ENCODE peak calls at places on chromosomes 12 and 14, in five cellular contexts. One of them, this sample, is unnamed.

GRCh38 chr14:62280366-62280765 is 518.1 kb downstream of the SNAPC1 start:
- DNase-seq in AG10803: no peak
- DNase-seq in GM06990: no peak
- DNase-seq in sigmoid colon: no peak
- DNase-seq in GM12865: no peak
- DNase-seq in this sample: no peak

GRCh38 chr14:92647499-92648279 is 100.7 kb downstream of the LGMN start:
- DNase-seq in AG10803: peak
- DNase-seq in GM12865: no peak
- DNase-seq in sigmoid colon: no peak
- DNase-seq in GM06990: no peak
- DNase-seq in this sample: no peak

GRCh38 chr14:21894003-21894897 is 220.6 kb upstream of the OR4E1 start:
- DNase-seq in sigmoid colon: no peak
- DNase-seq in GM12865: peak
- DNase-seq in GM06990: no peak
- DNase-seq in AG10803: no peak
- DNase-seq in this sample: no peak

GRCh38 chr12:128228581-128228980 is 38.4 kb upstream of the TMEM132C start:
- DNase-seq in sigmoid colon: no peak
- DNase-seq in GM12865: no peak
- DNase-seq in GM06990: no peak
- DNase-seq in AG10803: no peak
- DNase-seq in this sample: no peak

GRCh38 chr14:92931681-92932447 is 8.9 kb downstream of the CHGA start:
- DNase-seq in AG10803: no peak
- DNase-seq in sigmoid colon: no peak
- DNase-seq in GM06990: no peak
- DNase-seq in GM12865: no peak
- DNase-seq in this sample: no peak

GRCh38 chr12:110590806-110591326 is 7.7 kb upstream of the PPTC7 start:
- DNase-seq in AG10803: peak
- DNase-seq in sigmoid colon: no peak
- DNase-seq in GM12865: peak
- DNase-seq in GM06990: peak
- DNase-seq in this sample: peak

GRCh38 chr12:30822385-30823139 is 67.8 kb upstream of the CAPRIN2 start:
- DNase-seq in GM12865: peak
- DNase-seq in AG10803: peak
- DNase-seq in sigmoid colon: peak
- DNase-seq in GM06990: peak
- DNase-seq in this sample: no peak

GRCh38 chr14:71933026-71933587 is 878 bp downstream of the RGS6 start:
- DNase-seq in GM06990: peak
- DNase-seq in AG10803: no peak
- DNase-seq in sigmoid colon: no peak
- DNase-seq in GM12865: peak
- DNase-seq in this sample: no peak

GRCh38 chr12:119181202-119181601 is 2.5 kb downstream of the HSPB8 start:
- DNase-seq in GM12865: no peak
- DNase-seq in sigmoid colon: no peak
- DNase-seq in AG10803: no peak
- DNase-seq in GM06990: no peak
- DNase-seq in this sample: no peak
- H3K4me3 ChIP-seq in GM12865: no peak
- H3K4me3 ChIP-seq in sigmoid colon: peak
- H3K4me3 ChIP-seq in AG10803: peak
- H3K4me3 ChIP-seq in GM06990: no peak
- H3K4me3 ChIP-seq in this sample: no peak

GRCh38 chr12:105754313-105754712 is 384.4 kb downstream of the NUAK1 start:
- DNase-seq in sigmoid colon: no peak
- DNase-seq in GM12865: no peak
- DNase-seq in AG10803: no peak
- DNase-seq in GM06990: no peak
- DNase-seq in this sample: no peak
- TF ChIP-seq CTCF in sigmoid colon: no peak
- TF ChIP-seq CTCF in GM12865: no peak
- TF ChIP-seq CTCF in AG10803: no peak
- TF ChIP-seq CTCF in GM06990: no peak
- TF ChIP-seq CTCF in this sample: no peak

DNA sequence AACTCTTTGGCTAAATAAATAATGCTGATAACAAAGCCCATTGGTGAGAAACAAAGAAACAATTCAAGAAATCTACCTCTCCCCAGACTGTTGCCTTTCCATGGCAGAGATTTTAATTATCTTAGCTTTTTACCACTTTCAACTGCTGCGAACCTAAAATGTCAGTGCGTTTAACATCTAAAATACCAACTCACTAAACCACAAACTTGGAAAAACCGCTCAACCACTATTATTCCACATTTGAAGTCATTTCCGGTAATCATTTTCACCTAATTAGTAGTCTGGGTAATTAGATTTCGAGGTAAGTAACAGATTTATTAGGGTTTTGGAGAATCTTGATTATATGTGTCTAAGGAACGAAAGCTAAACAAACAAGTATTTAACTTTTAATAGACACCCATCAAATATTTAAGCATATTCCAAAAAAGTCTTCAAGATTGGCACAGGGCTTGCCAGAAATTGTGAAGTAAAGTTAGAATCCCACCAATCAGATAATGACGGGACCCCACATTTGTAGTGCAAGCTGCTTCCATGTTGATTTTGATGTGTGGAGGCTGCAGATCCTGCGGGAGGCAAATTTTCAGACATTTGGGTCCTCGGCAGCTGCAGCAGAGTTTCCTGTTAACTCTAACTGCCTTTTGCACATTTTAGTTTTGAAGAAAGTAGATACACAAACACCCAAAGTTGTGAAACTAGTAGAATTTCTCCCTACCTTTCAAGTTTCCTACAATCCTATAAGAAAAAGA is 4.1 kb downstream of the OTX2 start:
- DNase-seq in sigmoid colon: no peak
- DNase-seq in AG10803: no peak
- DNase-seq in GM12865: no peak
- DNase-seq in GM06990: no peak
- DNase-seq in this sample: no peak
- H3K4me3 ChIP-seq in sigmoid colon: no peak
- H3K4me3 ChIP-seq in AG10803: no peak
- H3K4me3 ChIP-seq in GM12865: no peak
- H3K4me3 ChIP-seq in GM06990: no peak
- H3K4me3 ChIP-seq in this sample: no peak

GRCh38 chr12:102848832-102849231 is 68.2 kb downstream of the PAH start:
- DNase-seq in sigmoid colon: no peak
- DNase-seq in GM06990: no peak
- DNase-seq in AG10803: no peak
- DNase-seq in GM12865: no peak
- DNase-seq in this sample: no peak
- TF ChIP-seq CTCF in sigmoid colon: no peak
- TF ChIP-seq CTCF in GM06990: peak
- TF ChIP-seq CTCF in AG10803: no peak
- TF ChIP-seq CTCF in GM12865: peak
- TF ChIP-seq CTCF in this sample: no peak

GRCh38 chr12:120197542-120197887 is 3.0 kb upstream of the GCN1 start:
- DNase-seq in GM12865: no peak
- DNase-seq in GM06990: no peak
- DNase-seq in sigmoid colon: no peak
- DNase-seq in AG10803: no peak
- DNase-seq in this sample: no peak
- H3K4me3 ChIP-seq in GM12865: peak
- H3K4me3 ChIP-seq in GM06990: peak
- H3K4me3 ChIP-seq in sigmoid colon: no peak
- H3K4me3 ChIP-seq in AG10803: no peak
- H3K4me3 ChIP-seq in this sample: no peak

DNA sequence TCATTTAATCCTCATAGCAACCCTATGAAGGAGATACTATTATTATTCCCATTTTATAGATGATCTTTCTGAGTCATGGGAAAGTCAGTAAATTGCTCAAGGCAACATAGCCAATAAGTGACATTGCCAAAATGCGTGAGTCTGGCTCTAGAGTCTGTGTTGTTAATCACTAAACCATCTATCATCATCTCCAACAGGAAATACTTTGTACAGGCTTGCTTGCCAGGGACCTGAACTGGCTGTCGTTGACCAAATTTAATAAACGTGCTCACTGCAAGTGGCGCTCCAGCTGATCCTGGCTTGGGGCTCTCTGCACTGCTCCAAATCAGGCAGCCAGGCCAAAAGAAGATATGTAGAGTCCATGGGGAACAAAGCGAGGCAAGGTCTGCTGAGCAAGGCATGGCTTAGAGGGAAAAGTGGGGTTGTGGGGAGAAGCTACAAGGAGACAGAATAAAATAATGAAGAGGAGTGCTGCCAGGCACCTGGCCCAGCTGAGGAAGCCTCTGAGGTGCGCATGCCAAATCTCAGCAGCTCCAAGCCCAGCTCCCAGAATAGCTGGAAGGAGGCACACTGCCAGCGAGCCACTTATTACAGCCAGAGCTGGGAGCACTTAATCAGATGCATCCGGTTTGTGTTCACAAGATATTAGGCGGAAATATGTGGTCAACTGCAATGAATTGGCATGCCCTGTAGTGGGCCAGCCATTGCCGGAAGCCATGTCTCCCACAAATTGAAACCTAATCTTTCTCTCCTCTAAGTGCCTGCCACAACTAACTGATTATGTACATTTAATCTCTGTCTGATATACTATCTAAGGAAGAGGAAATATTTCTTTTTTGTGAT is 43.3 kb upstream of the PTPRO start:
- DNase-seq in AG10803: peak
- DNase-seq in GM12865: peak
- DNase-seq in GM06990: no peak
- DNase-seq in sigmoid colon: peak
- DNase-seq in this sample: peak
- TF ChIP-seq CTCF in AG10803: no peak
- TF ChIP-seq CTCF in GM12865: no peak
- TF ChIP-seq CTCF in GM06990: no peak
- TF ChIP-seq CTCF in sigmoid colon: no peak
- TF ChIP-seq CTCF in this sample: peak

DNA sequence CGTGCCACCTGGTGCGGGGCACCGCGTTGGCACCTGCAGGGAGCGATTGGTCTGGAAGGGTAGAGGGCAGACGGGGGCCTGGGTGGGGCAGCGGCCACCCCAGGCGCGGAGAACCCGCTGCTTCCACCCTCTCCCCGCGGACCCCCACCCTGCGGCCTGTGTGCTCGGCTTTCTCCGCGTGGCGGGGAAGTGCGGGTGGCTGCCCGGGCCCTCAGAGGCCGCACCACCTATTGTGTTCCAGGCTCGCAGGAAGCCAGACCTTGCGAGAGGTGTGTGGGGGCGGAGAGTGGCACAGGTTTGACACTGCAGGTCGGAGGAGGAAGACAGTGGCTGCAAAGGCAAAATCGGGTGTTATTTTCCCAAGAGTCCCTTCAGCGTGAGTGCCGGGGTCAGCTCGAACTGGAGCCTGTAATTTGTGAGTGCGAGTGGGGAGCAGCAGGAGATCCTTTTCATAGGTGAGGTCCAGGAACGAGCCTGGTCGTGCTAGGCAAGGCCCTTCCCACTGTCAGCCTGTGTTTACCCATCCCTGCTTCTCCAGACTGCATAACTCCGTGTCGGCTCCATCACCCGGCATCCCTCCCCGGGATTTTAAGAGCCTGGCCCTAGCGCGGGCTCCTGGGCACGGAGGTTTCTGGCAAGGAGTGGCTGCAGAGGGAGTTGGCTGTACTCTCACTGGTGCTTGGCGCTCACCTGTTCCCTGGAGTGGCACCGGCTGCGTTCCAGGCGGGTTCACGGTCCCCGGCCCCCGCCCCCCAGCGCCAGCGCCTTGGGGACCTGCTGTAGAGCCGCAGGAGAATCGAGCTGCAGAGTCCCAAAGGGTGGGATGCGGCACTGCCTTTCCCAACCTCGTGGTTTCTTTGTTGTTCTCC is 930 bp downstream of the TBC1D30 start:
- DNase-seq in GM06990: peak
- DNase-seq in GM12865: peak
- DNase-seq in sigmoid colon: no peak
- DNase-seq in AG10803: no peak
- DNase-seq in this sample: no peak
- H3K4me3 ChIP-seq in GM06990: peak
- H3K4me3 ChIP-seq in GM12865: peak
- H3K4me3 ChIP-seq in sigmoid colon: peak
- H3K4me3 ChIP-seq in AG10803: no peak
- H3K4me3 ChIP-seq in this sample: no peak

DNA sequence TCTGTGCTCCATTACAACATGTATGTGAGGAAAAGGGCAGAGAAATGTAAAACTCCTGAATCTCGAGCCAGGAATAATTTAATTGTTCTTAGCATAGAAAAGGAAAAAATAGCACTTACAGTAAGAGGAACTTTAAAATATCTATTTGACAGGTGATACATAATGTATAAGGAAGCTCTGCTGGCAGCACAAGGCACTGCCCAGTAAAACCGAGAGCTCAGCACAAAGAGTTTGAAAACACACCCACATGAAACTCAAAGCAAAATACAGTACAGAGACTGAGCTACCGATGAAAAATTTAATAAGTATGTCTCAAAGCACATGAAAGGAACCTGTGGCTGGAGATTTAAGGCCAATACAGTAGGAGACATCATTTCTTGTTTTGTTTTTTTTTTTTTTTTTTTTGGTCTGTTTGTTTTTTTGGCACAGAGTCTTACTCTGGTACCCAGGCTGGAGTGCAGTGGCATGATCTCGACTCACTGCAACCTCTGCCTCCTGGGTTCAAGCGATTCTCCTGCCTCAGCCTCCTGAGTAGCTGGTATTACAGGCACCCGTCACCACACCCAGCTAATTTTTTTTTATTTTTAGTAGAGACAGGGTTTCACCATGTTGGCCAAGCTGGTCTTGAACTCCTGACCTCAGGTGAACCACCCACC is 19.2 kb downstream of the CLIP1 start:
- DNase-seq in sigmoid colon: no peak
- DNase-seq in GM06990: no peak
- DNase-seq in GM12865: peak
- DNase-seq in AG10803: no peak
- DNase-seq in this sample: no peak
- TF ChIP-seq CTCF in sigmoid colon: no peak
- TF ChIP-seq CTCF in GM06990: no peak
- TF ChIP-seq CTCF in GM12865: no peak
- TF ChIP-seq CTCF in AG10803: no peak
- TF ChIP-seq CTCF in this sample: no peak

DNA sequence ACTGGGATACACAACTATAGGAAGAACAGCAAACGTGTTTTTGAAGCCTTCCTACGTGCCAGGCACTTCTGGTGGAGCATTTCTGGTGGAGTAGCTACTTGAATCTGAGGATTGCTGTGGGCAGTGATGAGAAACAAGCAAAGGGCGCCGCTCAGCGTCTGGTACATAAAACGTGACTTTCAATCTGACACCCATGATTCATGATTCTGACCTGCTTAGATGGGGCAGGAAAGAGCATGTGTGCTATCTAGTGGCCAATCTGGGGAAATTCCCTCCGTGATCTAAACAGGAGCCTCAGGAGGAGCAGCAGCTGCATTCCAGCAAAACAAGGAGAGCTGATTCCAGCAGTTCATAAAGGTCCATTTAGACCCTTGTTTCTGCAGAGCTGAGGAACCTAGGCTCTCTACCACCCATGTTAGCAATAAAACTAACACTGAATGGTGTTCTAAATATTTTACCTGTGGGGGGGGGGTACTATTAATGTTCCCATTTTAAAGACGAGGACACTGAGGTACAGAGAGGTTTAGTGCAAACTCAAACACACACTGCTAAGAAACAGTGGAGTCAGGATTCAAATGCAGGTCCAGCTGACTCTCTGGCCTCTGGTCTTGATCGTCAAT is 37.8 kb downstream of the PAH start:
- DNase-seq in AG10803: peak
- DNase-seq in GM12865: peak
- DNase-seq in GM06990: peak
- DNase-seq in sigmoid colon: peak
- DNase-seq in this sample: peak
- H3K4me3 ChIP-seq in AG10803: peak
- H3K4me3 ChIP-seq in GM12865: no peak
- H3K4me3 ChIP-seq in GM06990: no peak
- H3K4me3 ChIP-seq in sigmoid colon: no peak
- H3K4me3 ChIP-seq in this sample: no peak

This sample was measured in AG09309.